ENCODE peak calls at places on chromosomes 5 and 9, in nine cellular contexts. F is ovary; Y is H1; P is Calu3; Z is AG04449; C is Caco-2; E is IMR-90; G is CD8-positive, alpha-beta T cell; T is uterus. B is an unnamed sample.

GRCh38 chr9:109889456-109889855 is 109.5 kb downstream of the PALM2AKAP2 start:
- DNase-seq in F (no peak), Y (no peak), P (no peak), Z (no peak), C (no peak), E (no peak), G (no peak), T (no peak), B (no peak)

GRCh38 chr5:128154943-128155342 is 71.4 kb downstream of the SLC12A2 start:
- DNase-seq in F (no peak), Y (no peak), P (no peak), Z (no peak), C (no peak), E (peak; percentile 5), G (no peak), T (no peak), B (no peak)

GRCh38 chr5:41537581-41537980 is 27.2 kb upstream of the PLCXD3 start:
- DNase-seq in F (no peak), Y (no peak), P (no peak), Z (no peak), C (no peak), E (no peak), G (no peak), T (no peak), B (no peak)

GRCh38 chr5:19835442-19835841 is 152.6 kb downstream of the CDH18 start:
- DNase-seq in F (no peak), Y (no peak), P (no peak), Z (no peak), C (no peak), E (no peak), G (no peak), T (no peak), B (no peak)

GRCh38 chr9:32928145-32928763 is 73.2 kb downstream of the APTX start:
- DNase-seq in F (no peak), Y (no peak), P (peak; percentile 47), Z (no peak), C (no peak), E (peak; percentile 9), G (no peak), T (no peak), B (no peak)

GRCh38 chr5:169651526-169651925 is 14.5 kb downstream of the DOCK2 start:
- DNase-seq in F (no peak), Y (no peak), P (no peak), Z (no peak), C (no peak), E (no peak), G (no peak), T (no peak), B (no peak)

GRCh38 chr5:78659714-78660113 is 11.1 kb upstream of the LHFPL2 start:
- DNase-seq in F (no peak), Y (no peak), P (no peak), Z (no peak), C (no peak), E (peak; percentile 91), G (no peak), T (no peak), B (no peak)

GRCh38 chr5:33969572-33970452 is 14.7 kb downstream of the SLC45A2 start:
- DNase-seq in F (no peak), Y (no peak), P (peak; percentile 34), Z (no peak), C (peak; percentile 42), E (peak; percentile 71), G (no peak), T (no peak), B (no peak)

GRCh38 chr5:3599283-3600105 is 3.9 kb downstream of the IRX1 start:
- DNase-seq in F (no peak), Y (peak; percentile 85), P (no peak), Z (no peak), C (no peak), E (no peak), G (no peak), T (no peak), B (no peak)

GRCh38 chr5:109409061-109409843 is 522 bp downstream of the PJA2 start:
- DNase-seq in F (peak; percentile 80), Y (peak; percentile 70), P (peak; percentile 76), Z (no peak), C (peak; percentile 67), E (peak; percentile 80), G (peak; percentile 62), T (peak; percentile 69), B (peak; percentile 65)

GRCh38 chr5:109411175-109411514 is 1.4 kb upstream of the PJA2 start:
- DNase-seq in F (no peak), Y (no peak), P (no peak), Z (no peak), C (no peak), E (no peak), G (no peak), T (no peak), B (no peak)

GRCh38 chr5:109410389-109411174 is 808 bp upstream of the PJA2 start:
- DNase-seq in F (peak; percentile 87), Y (peak; percentile 60), P (peak; percentile 75), Z (no peak), C (peak; percentile 91), E (peak; percentile 75), G (peak; percentile 16), T (peak; percentile 70), B (peak; percentile 76)

GRCh38 chr5:109411627-109412026 is 1.9 kb upstream of the PJA2 start:
- DNase-seq in F (no peak), Y (no peak), P (no peak), Z (peak; percentile 92), C (no peak), E (peak; percentile 97), G (no peak), T (no peak), B (no peak)

GRCh38 chr5:109409844-109410388 is at the start of gene PJA2:
- DNase-seq in F (peak; percentile 99), Y (peak; percentile 93), P (peak; percentile 99), Z (peak; percentile 100), C (peak; percentile 99), E (peak; percentile 100), G (peak; percentile 89), T (peak; percentile 99), B (peak; percentile 97)
- TF ChIP-seq CTCF in F (peak; percentile 64), Y (peak; percentile 17), P (peak; percentile 34), Z (peak; percentile 35), C (peak; percentile 9), E (peak; percentile 17), G (peak; percentile 39), T (no peak), B (peak; percentile 54)

DNA sequence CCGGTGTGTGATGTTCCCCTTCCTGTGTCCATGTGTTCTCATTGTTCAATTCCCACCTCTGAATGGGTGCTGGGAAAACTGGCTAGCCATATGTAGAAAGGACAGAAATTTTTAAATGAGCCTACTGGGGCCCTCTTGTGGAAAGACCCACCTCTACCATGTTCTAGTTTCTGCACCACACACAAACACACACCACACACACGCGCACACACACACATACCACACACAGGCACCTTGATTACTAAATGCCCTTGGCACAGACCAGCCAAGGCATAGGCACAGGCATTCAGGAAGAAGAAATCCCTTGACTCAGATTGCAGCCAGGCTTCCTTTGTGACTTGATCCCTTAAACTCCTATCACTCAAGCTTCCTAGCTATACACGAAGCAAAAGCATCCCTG is 60.5 kb downstream of the SIL1 start:
- DNase-seq in F (no peak), Y (no peak), P (peak; percentile 44), Z (no peak), C (no peak), E (peak; percentile 26), G (no peak), T (no peak), B (peak; percentile 47)
- TF ChIP-seq CTCF in F (no peak), Y (peak; percentile 51), P (no peak), Z (no peak), C (peak; percentile 38), E (peak; percentile 37), G (no peak), T (no peak), B (peak; percentile 28)

GRCh38 chr5:95861858-95862561 is 39.5 kb upstream of the GLRX start:
- DNase-seq in F (no peak), Y (no peak), P (peak; percentile 44), Z (no peak), C (no peak), E (peak; percentile 60), G (no peak), T (no peak), B (no peak)
- TF ChIP-seq CTCF in F (no peak), Y (no peak), P (no peak), Z (no peak), C (no peak), E (peak; percentile 18), G (no peak), T (no peak), B (no peak)

GRCh38 chr9:123820139-123820538 is 109.8 kb downstream of the DENND1A start:
- DNase-seq in F (no peak), Y (no peak), P (no peak), Z (no peak), C (no peak), E (no peak), G (no peak), T (no peak), B (no peak)

GRCh38 chr9:123828449-123828848 is 101.5 kb downstream of the DENND1A start:
- DNase-seq in F (no peak), Y (no peak), P (no peak), Z (no peak), C (no peak), E (no peak), G (no peak), T (no peak), B (no peak)

GRCh38 chr9:123823194-123823947 is 106.6 kb downstream of the DENND1A start:
- DNase-seq in F (no peak), Y (no peak), P (no peak), Z (no peak), C (no peak), E (no peak), G (no peak), T (no peak), B (no peak)

GRCh38 chr9:123825337-123825736 is 104.6 kb downstream of the DENND1A start:
- DNase-seq in F (no peak), Y (no peak), P (no peak), Z (no peak), C (no peak), E (peak; percentile 53), G (no peak), T (no peak), B (no peak)
- TF ChIP-seq CTCF in F (no peak), Y (no peak), P (no peak), Z (peak; percentile 5), C (peak; percentile 11), E (peak; percentile 23), G (no peak), T (no peak), B (no peak)

GRCh38 chr9:136798708-136799078 is 2.6 kb downstream of the CCDC183 start:
- DNase-seq in F (no peak), Y (no peak), P (no peak), Z (no peak), C (no peak), E (no peak), G (no peak), T (no peak), B (no peak)

GRCh38 chr9:136796238-136796774 is at the start of gene CCDC183:
- DNase-seq in F (no peak), Y (no peak), P (no peak), Z (no peak), C (no peak), E (no peak), G (no peak), T (no peak), B (no peak)

GRCh38 chr9:136799079-136799853 is 3.1 kb downstream of the CCDC183 start:
- DNase-seq in F (peak; percentile 74), Y (no peak), P (peak; percentile 36), Z (no peak), C (peak; percentile 67), E (no peak), G (no peak), T (no peak), B (peak; percentile 89)

GRCh38 chr9:136802321-136802720 is 5.4 kb upstream of the RABL6 start:
- DNase-seq in F (peak; percentile 33), Y (no peak), P (no peak), Z (no peak), C (no peak), E (no peak), G (no peak), T (no peak), B (no peak)

GRCh38 chr9:136799854-136800657 is 3.9 kb downstream of the CCDC183 start:
- DNase-seq in F (peak; percentile 92), Y (peak; percentile 91), P (peak; percentile 82), Z (no peak), C (peak; percentile 96), E (peak; percentile 24), G (peak; percentile 73), T (peak; percentile 57), B (peak; percentile 96)
- TF ChIP-seq CTCF in F (no peak), Y (no peak), P (no peak), Z (no peak), C (no peak), E (no peak), G (no peak), T (no peak), B (no peak)

B was measured in stomach.